ENCODE peak calls at places on chromosomes 11 and 22, in four cellular contexts. One of them, this sample, is unnamed.

GRCh38 chr22:38308791-38309498 is 8.3 kb downstream of the CSNK1E start:
- DNase-seq in CD4-positive, alpha-beta T cell: no peak
- DNase-seq in WTC11: no peak
- DNase-seq in HTR-8/SVneo: no peak
- DNase-seq in this sample: no peak

GRCh38 chr11:115921540-115921939 is 417.3 kb upstream of the CADM1 start:
- DNase-seq in CD4-positive, alpha-beta T cell: no peak
- DNase-seq in WTC11: no peak
- DNase-seq in HTR-8/SVneo: no peak
- DNase-seq in this sample: no peak

GRCh38 chr11:26583550-26583949 is 11.5 kb upstream of the MUC15 start:
- DNase-seq in CD4-positive, alpha-beta T cell: no peak
- DNase-seq in WTC11: no peak
- DNase-seq in HTR-8/SVneo: no peak
- DNase-seq in this sample: no peak

GRCh38 chr22:31504282-31504681 is 7.9 kb downstream of the SFI1 start:
- DNase-seq in CD4-positive, alpha-beta T cell: no peak
- DNase-seq in WTC11: no peak
- DNase-seq in HTR-8/SVneo: no peak
- DNase-seq in this sample: no peak

GRCh38 chr11:14148653-14149273 is 186.2 kb downstream of the SPON1 start:
- DNase-seq in CD4-positive, alpha-beta T cell: no peak
- DNase-seq in WTC11: no peak
- DNase-seq in HTR-8/SVneo: peak; percentile 9
- DNase-seq in this sample: peak; percentile 14

GRCh38 chr11:83938148-83938547 is 652.0 kb upstream of the CCDC90B start:
- DNase-seq in CD4-positive, alpha-beta T cell: no peak
- DNase-seq in WTC11: no peak
- DNase-seq in HTR-8/SVneo: no peak
- DNase-seq in this sample: no peak

GRCh38 chr22:45055936-45056335 is 46.1 kb upstream of the PHF21B start:
- DNase-seq in CD4-positive, alpha-beta T cell: no peak
- DNase-seq in WTC11: no peak
- DNase-seq in HTR-8/SVneo: no peak
- DNase-seq in this sample: no peak

GRCh38 chr11:82682003-82682751 is 51.5 kb downstream of the FAM181B start:
- DNase-seq in CD4-positive, alpha-beta T cell: no peak
- DNase-seq in WTC11: peak; percentile 13
- DNase-seq in HTR-8/SVneo: peak; percentile 20
- DNase-seq in this sample: peak; percentile 35

GRCh38 chr11:130675456-130675855 is 227.0 kb downstream of the ADAMTS15 start:
- DNase-seq in CD4-positive, alpha-beta T cell: no peak
- DNase-seq in WTC11: no peak
- DNase-seq in HTR-8/SVneo: no peak
- DNase-seq in this sample: peak; percentile 26

GRCh38 chr11:72828081-72828567 is 13.9 kb downstream of the ATG16L2 start:
- DNase-seq in CD4-positive, alpha-beta T cell: no peak
- DNase-seq in WTC11: no peak
- DNase-seq in HTR-8/SVneo: no peak
- DNase-seq in this sample: no peak

GRCh38 chr11:17219016-17219415 is 11.2 kb upstream of the PIK3C2A start:
- DNase-seq in CD4-positive, alpha-beta T cell: no peak
- DNase-seq in WTC11: no peak
- DNase-seq in HTR-8/SVneo: no peak
- DNase-seq in this sample: no peak

GRCh38 chr11:73625690-73626318 is 20.6 kb upstream of the PLEKHB1 start:
- DNase-seq in CD4-positive, alpha-beta T cell: peak; percentile 59
- DNase-seq in WTC11: peak; percentile 83
- DNase-seq in HTR-8/SVneo: peak; percentile 92
- DNase-seq in this sample: peak; percentile 39

GRCh38 chr22:20439556-20439927 is 1.9 kb upstream of the SCARF2 start:
- DNase-seq in CD4-positive, alpha-beta T cell: no peak
- DNase-seq in WTC11: no peak
- DNase-seq in HTR-8/SVneo: no peak
- DNase-seq in this sample: no peak

GRCh38 chr22:29734429-29734828 is 14.6 kb downstream of the CABP7 start:
- DNase-seq in CD4-positive, alpha-beta T cell: no peak
- DNase-seq in WTC11: no peak
- DNase-seq in HTR-8/SVneo: no peak
- DNase-seq in this sample: no peak

GRCh38 chr11:87260811-87261210 is 223.1 kb downstream of the TMEM135 start:
- DNase-seq in CD4-positive, alpha-beta T cell: no peak
- DNase-seq in WTC11: no peak
- DNase-seq in HTR-8/SVneo: no peak
- DNase-seq in this sample: no peak

GRCh38 chr22:46245515-46245914 is 4.6 kb downstream of the CDPF1 start:
- DNase-seq in CD4-positive, alpha-beta T cell: no peak
- DNase-seq in WTC11: no peak
- DNase-seq in HTR-8/SVneo: no peak
- DNase-seq in this sample: no peak

GRCh38 chr11:119472186-119472855 is 49.3 kb upstream of the THY1 start:
- DNase-seq in CD4-positive, alpha-beta T cell: no peak
- DNase-seq in WTC11: no peak
- DNase-seq in HTR-8/SVneo: no peak
- DNase-seq in this sample: no peak

GRCh38 chr11:15967166-15967565 is 389.2 kb downstream of the SOX6 start:
- DNase-seq in CD4-positive, alpha-beta T cell: no peak
- DNase-seq in WTC11: no peak
- DNase-seq in HTR-8/SVneo: no peak
- DNase-seq in this sample: no peak

GRCh38 chr11:12789574-12789973 is 115.4 kb downstream of the TEAD1 start:
- DNase-seq in CD4-positive, alpha-beta T cell: no peak
- DNase-seq in WTC11: no peak
- DNase-seq in HTR-8/SVneo: no peak
- DNase-seq in this sample: no peak

GRCh38 chr11:14369598-14369997 is 10.6 kb upstream of the RRAS2 start:
- DNase-seq in CD4-positive, alpha-beta T cell: no peak
- DNase-seq in WTC11: no peak
- DNase-seq in HTR-8/SVneo: no peak
- DNase-seq in this sample: no peak

GRCh38 chr22:35203583-35203982 is 53.7 kb upstream of the HMGXB4 start:
- DNase-seq in CD4-positive, alpha-beta T cell: no peak
- DNase-seq in WTC11: no peak
- DNase-seq in HTR-8/SVneo: no peak
- DNase-seq in this sample: no peak

GRCh38 chr11:77842451-77843121 is 21.6 kb downstream of the AAMDC start:
- DNase-seq in CD4-positive, alpha-beta T cell: no peak
- DNase-seq in WTC11: no peak
- DNase-seq in HTR-8/SVneo: no peak
- DNase-seq in this sample: no peak

GRCh38 chr11:20555783-20556182 is 43.6 kb upstream of the SLC6A5 start:
- DNase-seq in CD4-positive, alpha-beta T cell: no peak
- DNase-seq in WTC11: no peak
- DNase-seq in HTR-8/SVneo: no peak
- DNase-seq in this sample: no peak

GRCh38 chr11:116078101-116078561 is 573.9 kb upstream of the CADM1 start:
- DNase-seq in CD4-positive, alpha-beta T cell: no peak
- DNase-seq in WTC11: peak; percentile 41
- DNase-seq in HTR-8/SVneo: peak; percentile 22
- DNase-seq in this sample: no peak

GRCh38 chr22:27193636-27194035 is 536.2 kb downstream of the MIAT start:
- DNase-seq in CD4-positive, alpha-beta T cell: no peak
- DNase-seq in WTC11: no peak
- DNase-seq in HTR-8/SVneo: no peak
- DNase-seq in this sample: no peak

GRCh38 chr11:113841691-113842090 is 33.7 kb downstream of the USP28 start:
- DNase-seq in CD4-positive, alpha-beta T cell: no peak
- DNase-seq in WTC11: no peak
- DNase-seq in HTR-8/SVneo: no peak
- DNase-seq in this sample: no peak

GRCh38 chr11:5509803-5510202 is at the start of gene UBQLN3:
- DNase-seq in CD4-positive, alpha-beta T cell: no peak
- DNase-seq in WTC11: no peak
- DNase-seq in HTR-8/SVneo: no peak
- DNase-seq in this sample: no peak

This sample was measured in HS-27A.